ENCODE peak calls at places on chromosomes 16 and 17, in ten cellular contexts. One of them, this sample, is unnamed.

GRCh38 chr17:8695241-8695640 is 49.4 kb downstream of the CCDC42 start:
- DNase-seq in upper lobe of right lung: no peak
- DNase-seq in heart right ventricle: no peak
- DNase-seq in psoas muscle: no peak
- DNase-seq in lower leg skin: peak
- DNase-seq in kidney epithelial cell: no peak
- DNase-seq in cardiac fibroblast: no peak
- DNase-seq in AG04449: no peak
- DNase-seq in foreskin fibroblast: no peak
- DNase-seq in A549: no peak
- DNase-seq in this sample: peak

GRCh38 chr16:22035094-22035675 is 27.3 kb downstream of the MOSMO start:
- DNase-seq in upper lobe of right lung: no peak
- DNase-seq in heart right ventricle: no peak
- DNase-seq in psoas muscle: no peak
- DNase-seq in lower leg skin: no peak
- DNase-seq in kidney epithelial cell: no peak
- DNase-seq in cardiac fibroblast: no peak
- DNase-seq in AG04449: no peak
- DNase-seq in foreskin fibroblast: no peak
- DNase-seq in A549: no peak
- DNase-seq in this sample: peak

GRCh38 chr17:39664581-39665561 is at the start of gene TCAP:
- DNase-seq in upper lobe of right lung: no peak
- DNase-seq in heart right ventricle: peak
- DNase-seq in psoas muscle: peak
- DNase-seq in lower leg skin: no peak
- DNase-seq in kidney epithelial cell: no peak
- DNase-seq in cardiac fibroblast: no peak
- DNase-seq in AG04449: no peak
- DNase-seq in foreskin fibroblast: no peak
- DNase-seq in A549: no peak
- DNase-seq in this sample: no peak

GRCh38 chr17:1076299-1076981 is 79.5 kb downstream of the TIMM22 start:
- DNase-seq in upper lobe of right lung: no peak
- DNase-seq in heart right ventricle: no peak
- DNase-seq in psoas muscle: peak
- DNase-seq in lower leg skin: no peak
- DNase-seq in kidney epithelial cell: no peak
- DNase-seq in cardiac fibroblast: no peak
- DNase-seq in AG04449: no peak
- DNase-seq in foreskin fibroblast: no peak
- DNase-seq in A549: no peak
- DNase-seq in this sample: no peak

GRCh38 chr16:75007443-75007842 is 8.6 kb downstream of the ZNRF1 start:
- DNase-seq in upper lobe of right lung: no peak
- DNase-seq in heart right ventricle: no peak
- DNase-seq in psoas muscle: no peak
- DNase-seq in lower leg skin: no peak
- DNase-seq in kidney epithelial cell: no peak
- DNase-seq in cardiac fibroblast: no peak
- DNase-seq in AG04449: no peak
- DNase-seq in foreskin fibroblast: no peak
- DNase-seq in A549: no peak
- DNase-seq in this sample: no peak

GRCh38 chr17:52995127-52995526 is 827.6 kb upstream of the KIF2B start:
- DNase-seq in upper lobe of right lung: no peak
- DNase-seq in heart right ventricle: no peak
- DNase-seq in psoas muscle: no peak
- DNase-seq in lower leg skin: no peak
- DNase-seq in kidney epithelial cell: no peak
- DNase-seq in cardiac fibroblast: no peak
- DNase-seq in AG04449: no peak
- DNase-seq in foreskin fibroblast: no peak
- DNase-seq in A549: no peak
- DNase-seq in this sample: no peak

GRCh38 chr16:12500771-12501170 is 302.9 kb downstream of the CPPED1 start:
- DNase-seq in upper lobe of right lung: no peak
- DNase-seq in heart right ventricle: no peak
- DNase-seq in psoas muscle: no peak
- DNase-seq in lower leg skin: no peak
- DNase-seq in kidney epithelial cell: no peak
- DNase-seq in cardiac fibroblast: no peak
- DNase-seq in AG04449: no peak
- DNase-seq in foreskin fibroblast: no peak
- DNase-seq in A549: no peak
- DNase-seq in this sample: no peak

GRCh38 chr17:54900457-54901229 is at the start of gene TOM1L1:
- DNase-seq in upper lobe of right lung: peak
- DNase-seq in heart right ventricle: peak
- DNase-seq in psoas muscle: peak
- DNase-seq in lower leg skin: peak
- DNase-seq in kidney epithelial cell: no peak
- DNase-seq in cardiac fibroblast: peak
- DNase-seq in AG04449: no peak
- DNase-seq in foreskin fibroblast: peak
- DNase-seq in A549: peak
- DNase-seq in this sample: peak

GRCh38 chr17:6021011-6021400 is 49.2 kb upstream of the WSCD1 start:
- DNase-seq in upper lobe of right lung: no peak
- DNase-seq in heart right ventricle: no peak
- DNase-seq in psoas muscle: no peak
- DNase-seq in lower leg skin: peak
- DNase-seq in kidney epithelial cell: no peak
- DNase-seq in cardiac fibroblast: no peak
- DNase-seq in AG04449: no peak
- DNase-seq in foreskin fibroblast: peak
- DNase-seq in A549: no peak
- DNase-seq in this sample: no peak

GRCh38 chr17:78133179-78133951 is 2.8 kb downstream of the TMC8 start:
- DNase-seq in upper lobe of right lung: no peak
- DNase-seq in heart right ventricle: no peak
- DNase-seq in psoas muscle: peak
- DNase-seq in lower leg skin: no peak
- DNase-seq in kidney epithelial cell: no peak
- DNase-seq in cardiac fibroblast: no peak
- DNase-seq in AG04449: no peak
- DNase-seq in foreskin fibroblast: no peak
- DNase-seq in A549: no peak
- DNase-seq in this sample: no peak

GRCh38 chr17:78130439-78131101 is at the start of gene TMC8:
- DNase-seq in upper lobe of right lung: peak
- DNase-seq in heart right ventricle: no peak
- DNase-seq in psoas muscle: peak
- DNase-seq in lower leg skin: peak
- DNase-seq in kidney epithelial cell: no peak
- DNase-seq in cardiac fibroblast: no peak
- DNase-seq in AG04449: no peak
- DNase-seq in foreskin fibroblast: no peak
- DNase-seq in A549: no peak
- DNase-seq in this sample: no peak

GRCh38 chr17:78132767-78133178 is 2.2 kb downstream of the TMC8 start:
- DNase-seq in upper lobe of right lung: no peak
- DNase-seq in heart right ventricle: no peak
- DNase-seq in psoas muscle: no peak
- DNase-seq in lower leg skin: no peak
- DNase-seq in kidney epithelial cell: no peak
- DNase-seq in cardiac fibroblast: no peak
- DNase-seq in AG04449: no peak
- DNase-seq in foreskin fibroblast: no peak
- DNase-seq in A549: no peak
- DNase-seq in this sample: no peak

GRCh38 chr17:78131172-78132085 is 858 bp downstream of the TMC8 start:
- DNase-seq in upper lobe of right lung: peak
- DNase-seq in heart right ventricle: no peak
- DNase-seq in psoas muscle: peak
- DNase-seq in lower leg skin: peak
- DNase-seq in kidney epithelial cell: no peak
- DNase-seq in cardiac fibroblast: no peak
- DNase-seq in AG04449: no peak
- DNase-seq in foreskin fibroblast: peak
- DNase-seq in A549: no peak
- DNase-seq in this sample: no peak

GRCh38 chr17:78132086-78132676 is 1.6 kb downstream of the TMC8 start:
- DNase-seq in upper lobe of right lung: peak
- DNase-seq in heart right ventricle: no peak
- DNase-seq in psoas muscle: peak
- DNase-seq in lower leg skin: peak
- DNase-seq in kidney epithelial cell: no peak
- DNase-seq in cardiac fibroblast: no peak
- DNase-seq in AG04449: no peak
- DNase-seq in foreskin fibroblast: no peak
- DNase-seq in A549: no peak
- DNase-seq in this sample: no peak
- H3K4me3 ChIP-seq in upper lobe of right lung: peak
- H3K4me3 ChIP-seq in heart right ventricle: peak
- H3K4me3 ChIP-seq in psoas muscle: peak
- H3K4me3 ChIP-seq in lower leg skin: no peak
- H3K4me3 ChIP-seq in kidney epithelial cell: peak
- H3K4me3 ChIP-seq in cardiac fibroblast: no peak
- H3K4me3 ChIP-seq in AG04449: no peak
- H3K4me3 ChIP-seq in foreskin fibroblast: no peak
- H3K4me3 ChIP-seq in A549: no peak
- H3K4me3 ChIP-seq in this sample: no peak

GRCh38 chr16:55207679-55208294 is 116.2 kb upstream of the IRX6 start:
- DNase-seq in upper lobe of right lung: no peak
- DNase-seq in heart right ventricle: no peak
- DNase-seq in psoas muscle: no peak
- DNase-seq in lower leg skin: no peak
- DNase-seq in kidney epithelial cell: no peak
- DNase-seq in cardiac fibroblast: no peak
- DNase-seq in AG04449: no peak
- DNase-seq in foreskin fibroblast: no peak
- DNase-seq in A549: no peak
- DNase-seq in this sample: no peak
- TF ChIP-seq CTCF in upper lobe of right lung: no peak
- TF ChIP-seq CTCF in heart right ventricle: no peak
- TF ChIP-seq CTCF in psoas muscle: no peak
- TF ChIP-seq CTCF in lower leg skin: no peak
- TF ChIP-seq CTCF in kidney epithelial cell: no peak
- TF ChIP-seq CTCF in cardiac fibroblast: no peak
- TF ChIP-seq CTCF in AG04449: no peak
- TF ChIP-seq CTCF in foreskin fibroblast: no peak
- TF ChIP-seq CTCF in A549: no peak
- TF ChIP-seq CTCF in this sample: no peak

GRCh38 chr17:74715144-74715543 is 2.4 kb upstream of the CD300LF start:
- DNase-seq in upper lobe of right lung: peak
- DNase-seq in heart right ventricle: no peak
- DNase-seq in psoas muscle: no peak
- DNase-seq in lower leg skin: no peak
- DNase-seq in kidney epithelial cell: no peak
- DNase-seq in cardiac fibroblast: no peak
- DNase-seq in AG04449: no peak
- DNase-seq in foreskin fibroblast: no peak
- DNase-seq in A549: no peak
- DNase-seq in this sample: no peak

GRCh38 chr17:74713199-74713755 is 554 bp upstream of the CD300LF start:
- DNase-seq in upper lobe of right lung: peak
- DNase-seq in heart right ventricle: no peak
- DNase-seq in psoas muscle: no peak
- DNase-seq in lower leg skin: no peak
- DNase-seq in kidney epithelial cell: no peak
- DNase-seq in cardiac fibroblast: no peak
- DNase-seq in AG04449: no peak
- DNase-seq in foreskin fibroblast: no peak
- DNase-seq in A549: no peak
- DNase-seq in this sample: no peak

GRCh38 chr17:74711058-74711824 is 1.5 kb downstream of the CD300LF start:
- DNase-seq in upper lobe of right lung: peak
- DNase-seq in heart right ventricle: no peak
- DNase-seq in psoas muscle: no peak
- DNase-seq in lower leg skin: no peak
- DNase-seq in kidney epithelial cell: no peak
- DNase-seq in cardiac fibroblast: no peak
- DNase-seq in AG04449: no peak
- DNase-seq in foreskin fibroblast: no peak
- DNase-seq in A549: no peak
- DNase-seq in this sample: no peak

GRCh38 chr17:74712301-74712700 is 422 bp downstream of the CD300LF start:
- DNase-seq in upper lobe of right lung: peak
- DNase-seq in heart right ventricle: no peak
- DNase-seq in psoas muscle: no peak
- DNase-seq in lower leg skin: no peak
- DNase-seq in kidney epithelial cell: no peak
- DNase-seq in cardiac fibroblast: no peak
- DNase-seq in AG04449: no peak
- DNase-seq in foreskin fibroblast: no peak
- DNase-seq in A549: no peak
- DNase-seq in this sample: no peak

DNA sequence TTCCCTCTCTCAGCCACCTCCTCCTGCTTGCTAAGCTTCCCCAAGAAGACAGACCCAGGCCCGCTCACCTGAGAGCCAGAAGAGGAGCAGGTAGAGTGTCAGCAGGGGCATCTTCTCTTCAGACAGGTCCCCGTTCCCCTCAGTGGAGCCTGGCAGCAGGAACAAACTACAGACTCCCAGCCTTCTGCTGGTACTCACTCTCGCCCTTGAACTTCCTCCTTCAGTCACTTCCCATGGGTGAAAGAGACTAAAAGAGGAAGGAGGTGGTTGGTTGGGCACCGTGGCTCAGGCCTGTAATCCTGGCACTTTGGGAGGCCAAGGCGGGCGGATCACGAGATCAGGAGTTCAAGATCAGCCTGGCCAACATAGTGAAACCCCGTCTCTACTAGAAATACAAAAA is at the start of gene CD300LF:
- DNase-seq in upper lobe of right lung: peak
- DNase-seq in heart right ventricle: peak
- DNase-seq in psoas muscle: no peak
- DNase-seq in lower leg skin: no peak
- DNase-seq in kidney epithelial cell: no peak
- DNase-seq in cardiac fibroblast: no peak
- DNase-seq in AG04449: no peak
- DNase-seq in foreskin fibroblast: no peak
- DNase-seq in A549: no peak
- DNase-seq in this sample: no peak
- H3K4me3 ChIP-seq in upper lobe of right lung: peak
- H3K4me3 ChIP-seq in heart right ventricle: no peak
- H3K4me3 ChIP-seq in psoas muscle: no peak
- H3K4me3 ChIP-seq in lower leg skin: no peak
- H3K4me3 ChIP-seq in kidney epithelial cell: no peak
- H3K4me3 ChIP-seq in cardiac fibroblast: no peak
- H3K4me3 ChIP-seq in AG04449: no peak
- H3K4me3 ChIP-seq in foreskin fibroblast: no peak
- H3K4me3 ChIP-seq in A549: no peak
- H3K4me3 ChIP-seq in this sample: no peak

DNA sequence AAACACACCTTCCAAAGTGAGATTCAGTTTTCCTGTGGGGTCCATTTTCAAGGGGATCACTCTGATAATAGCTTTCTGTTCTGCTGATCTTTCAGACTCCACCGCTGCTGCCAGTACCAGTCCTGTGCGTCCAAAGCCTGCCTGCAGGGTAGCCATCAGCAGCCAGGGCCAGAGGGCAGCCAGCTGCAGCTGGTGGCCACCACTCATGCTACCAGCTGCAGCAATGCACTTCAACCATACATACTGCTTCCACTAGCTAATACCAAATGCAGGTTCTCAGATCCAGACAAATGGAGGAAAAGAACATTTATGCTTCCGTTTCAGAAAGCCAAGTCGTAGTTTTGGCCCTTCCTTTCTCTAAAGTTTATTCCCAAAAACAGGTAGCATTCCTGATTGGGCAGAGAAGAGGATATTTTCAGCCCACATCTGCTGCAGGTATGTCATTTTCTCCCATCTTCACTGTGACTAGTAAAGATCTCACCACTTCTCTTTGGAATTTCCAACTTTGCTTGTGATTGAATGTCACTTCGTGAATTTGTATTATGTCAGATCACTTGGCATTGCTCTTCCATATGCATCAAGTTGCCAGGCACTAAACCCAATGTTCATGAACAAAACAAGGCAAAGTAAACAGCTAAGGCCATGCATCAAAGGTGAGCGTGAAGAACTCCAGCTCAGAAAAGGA is 1.8 kb downstream of the RNF43 start:
- DNase-seq in upper lobe of right lung: no peak
- DNase-seq in heart right ventricle: no peak
- DNase-seq in psoas muscle: no peak
- DNase-seq in lower leg skin: no peak
- DNase-seq in kidney epithelial cell: no peak
- DNase-seq in cardiac fibroblast: no peak
- DNase-seq in AG04449: no peak
- DNase-seq in foreskin fibroblast: no peak
- DNase-seq in A549: peak
- DNase-seq in this sample: no peak
- TF ChIP-seq CTCF in upper lobe of right lung: no peak
- TF ChIP-seq CTCF in heart right ventricle: no peak
- TF ChIP-seq CTCF in psoas muscle: no peak
- TF ChIP-seq CTCF in lower leg skin: no peak
- TF ChIP-seq CTCF in kidney epithelial cell: no peak
- TF ChIP-seq CTCF in cardiac fibroblast: no peak
- TF ChIP-seq CTCF in AG04449: no peak
- TF ChIP-seq CTCF in foreskin fibroblast: no peak
- TF ChIP-seq CTCF in A549: no peak
- TF ChIP-seq CTCF in this sample: no peak

This sample was measured in fibroblast of pulmonary artery.